ENCODE peak calls at places on chromosomes 16 and 17, in eight cellular contexts. One of them, this sample, is unnamed.

GRCh38 chr17:81453049-81453448 is 57.8 kb downstream of the BAHCC1 start:
- DNase-seq in brain microvascular endothelial cell: no peak
- DNase-seq in body of pancreas: no peak
- DNase-seq in IMR-90: no peak
- DNase-seq in mucosa of descending colon: no peak
- DNase-seq in fibroblast of mammary gland: no peak
- DNase-seq in OCI-LY7: peak; percentile 59
- DNase-seq in A673: peak; percentile 79
- DNase-seq in this sample: no peak

GRCh38 chr17:63041722-63042121 is 75.7 kb downstream of the TANC2 start:
- DNase-seq in OCI-LY7: no peak
- DNase-seq in IMR-90: no peak
- DNase-seq in brain microvascular endothelial cell: no peak
- DNase-seq in mucosa of descending colon: no peak
- DNase-seq in fibroblast of mammary gland: no peak
- DNase-seq in body of pancreas: no peak
- DNase-seq in A673: no peak
- DNase-seq in this sample: no peak

GRCh38 chr17:67272312-67273050 is 27.5 kb upstream of the HELZ start:
- DNase-seq in OCI-LY7: peak; percentile 26
- DNase-seq in IMR-90: no peak
- DNase-seq in brain microvascular endothelial cell: no peak
- DNase-seq in fibroblast of mammary gland: no peak
- DNase-seq in body of pancreas: no peak
- DNase-seq in A673: peak; percentile 59
- DNase-seq in mucosa of descending colon: no peak
- DNase-seq in this sample: no peak

GRCh38 chr17:20967776-20968175 is 75.0 kb downstream of the USP22 start:
- DNase-seq in OCI-LY7: no peak
- DNase-seq in mucosa of descending colon: no peak
- DNase-seq in IMR-90: peak; percentile 17
- DNase-seq in brain microvascular endothelial cell: no peak
- DNase-seq in A673: no peak
- DNase-seq in fibroblast of mammary gland: peak; percentile 16
- DNase-seq in body of pancreas: no peak
- DNase-seq in this sample: peak; percentile 30

GRCh38 chr17:37220609-37220953 is 155.2 kb upstream of the C17orf78 start:
- DNase-seq in fibroblast of mammary gland: peak; percentile 34
- DNase-seq in IMR-90: peak; percentile 54
- DNase-seq in A673: peak; percentile 21
- DNase-seq in body of pancreas: no peak
- DNase-seq in mucosa of descending colon: peak; percentile 17
- DNase-seq in OCI-LY7: peak; percentile 25
- DNase-seq in brain microvascular endothelial cell: peak; percentile 47
- DNase-seq in this sample: peak; percentile 66

GRCh38 chr16:56203052-56203451 is 11.8 kb downstream of the GNAO1 start:
- DNase-seq in fibroblast of mammary gland: peak; percentile 20
- DNase-seq in OCI-LY7: peak; percentile 32
- DNase-seq in brain microvascular endothelial cell: peak; percentile 19
- DNase-seq in mucosa of descending colon: peak; percentile 24
- DNase-seq in A673: peak; percentile 82
- DNase-seq in body of pancreas: no peak
- DNase-seq in IMR-90: peak; percentile 6
- DNase-seq in this sample: peak; percentile 6

GRCh38 chr17:48228720-48229119 is 121.2 kb downstream of the SNX11 start:
- DNase-seq in A673: no peak
- DNase-seq in fibroblast of mammary gland: no peak
- DNase-seq in body of pancreas: no peak
- DNase-seq in IMR-90: no peak
- DNase-seq in OCI-LY7: no peak
- DNase-seq in brain microvascular endothelial cell: no peak
- DNase-seq in mucosa of descending colon: no peak
- DNase-seq in this sample: no peak

GRCh38 chr17:77254961-77255741 is 114.4 kb downstream of the SEC14L1 start:
- DNase-seq in mucosa of descending colon: no peak
- DNase-seq in brain microvascular endothelial cell: peak; percentile 77
- DNase-seq in body of pancreas: no peak
- DNase-seq in A673: no peak
- DNase-seq in fibroblast of mammary gland: peak; percentile 62
- DNase-seq in OCI-LY7: no peak
- DNase-seq in IMR-90: peak; percentile 86
- DNase-seq in this sample: peak; percentile 86

GRCh38 chr16:86041205-86041604 is 142.2 kb downstream of the IRF8 start:
- DNase-seq in fibroblast of mammary gland: no peak
- DNase-seq in body of pancreas: no peak
- DNase-seq in IMR-90: no peak
- DNase-seq in brain microvascular endothelial cell: no peak
- DNase-seq in OCI-LY7: no peak
- DNase-seq in A673: no peak
- DNase-seq in mucosa of descending colon: no peak
- DNase-seq in this sample: no peak

GRCh38 chr17:42743595-42744282 is 1.1 kb downstream of the EZH1 start:
- DNase-seq in A673: peak; percentile 3
- DNase-seq in fibroblast of mammary gland: no peak
- DNase-seq in brain microvascular endothelial cell: no peak
- DNase-seq in OCI-LY7: no peak
- DNase-seq in IMR-90: no peak
- DNase-seq in body of pancreas: no peak
- DNase-seq in mucosa of descending colon: no peak
- DNase-seq in this sample: no peak

GRCh38 chr16:30121741-30122620 is 1.0 kb downstream of the MAPK3 start:
- DNase-seq in IMR-90: no peak
- DNase-seq in fibroblast of mammary gland: peak; percentile 39
- DNase-seq in A673: no peak
- DNase-seq in brain microvascular endothelial cell: peak; percentile 31
- DNase-seq in OCI-LY7: no peak
- DNase-seq in body of pancreas: peak; percentile 39
- DNase-seq in mucosa of descending colon: peak; percentile 70
- DNase-seq in this sample: peak; percentile 40

GRCh38 chr17:77258638-77259037 is 117.9 kb downstream of the SEC14L1 start:
- DNase-seq in fibroblast of mammary gland: no peak
- DNase-seq in brain microvascular endothelial cell: no peak
- DNase-seq in IMR-90: no peak
- DNase-seq in A673: peak; percentile 35
- DNase-seq in mucosa of descending colon: no peak
- DNase-seq in body of pancreas: no peak
- DNase-seq in OCI-LY7: no peak
- DNase-seq in this sample: no peak

GRCh38 chr17:46771601-46772012 is 46.9 kb downstream of the WNT3 start:
- DNase-seq in mucosa of descending colon: peak; percentile 27
- DNase-seq in IMR-90: no peak
- DNase-seq in OCI-LY7: peak; percentile 45
- DNase-seq in body of pancreas: peak; percentile 56
- DNase-seq in brain microvascular endothelial cell: no peak
- DNase-seq in fibroblast of mammary gland: no peak
- DNase-seq in A673: no peak
- DNase-seq in this sample: no peak

GRCh38 chr17:52721932-52722331 is 563.4 kb upstream of the CA10 start:
- DNase-seq in OCI-LY7: no peak
- DNase-seq in brain microvascular endothelial cell: no peak
- DNase-seq in mucosa of descending colon: no peak
- DNase-seq in body of pancreas: no peak
- DNase-seq in fibroblast of mammary gland: no peak
- DNase-seq in IMR-90: no peak
- DNase-seq in A673: no peak
- DNase-seq in this sample: no peak

GRCh38 chr17:7523033-7523432 is 25.8 kb upstream of the TNFSF12 start:
- DNase-seq in IMR-90: no peak
- DNase-seq in body of pancreas: peak; percentile 29
- DNase-seq in A673: peak; percentile 68
- DNase-seq in mucosa of descending colon: peak; percentile 30
- DNase-seq in fibroblast of mammary gland: peak; percentile 20
- DNase-seq in OCI-LY7: peak; percentile 20
- DNase-seq in brain microvascular endothelial cell: no peak
- DNase-seq in this sample: no peak
- TF ChIP-seq CTCF in IMR-90: peak; percentile 30
- TF ChIP-seq CTCF in body of pancreas: peak; percentile 19
- TF ChIP-seq CTCF in A673: peak; percentile 76
- TF ChIP-seq CTCF in mucosa of descending colon: no peak
- TF ChIP-seq CTCF in fibroblast of mammary gland: peak; percentile 35
- TF ChIP-seq CTCF in OCI-LY7: peak; percentile 75
- TF ChIP-seq CTCF in brain microvascular endothelial cell: peak; percentile 55
- TF ChIP-seq CTCF in this sample: no peak

GRCh38 chr16:83110221-83110768 is 483.5 kb downstream of the CDH13 start:
- DNase-seq in mucosa of descending colon: no peak
- DNase-seq in A673: no peak
- DNase-seq in IMR-90: no peak
- DNase-seq in OCI-LY7: no peak
- DNase-seq in fibroblast of mammary gland: no peak
- DNase-seq in body of pancreas: no peak
- DNase-seq in brain microvascular endothelial cell: no peak
- DNase-seq in this sample: peak; percentile 14
- H3K4me3 ChIP-seq in mucosa of descending colon: no peak overlapping the region
- H3K4me3 ChIP-seq in A673: no peak overlapping the region
- H3K4me3 ChIP-seq in IMR-90: no peak overlapping the region
- H3K4me3 ChIP-seq in OCI-LY7: no peak overlapping the region
- H3K4me3 ChIP-seq in fibroblast of mammary gland: no peak overlapping the region
- H3K4me3 ChIP-seq in body of pancreas: no peak overlapping the region
- H3K4me3 ChIP-seq in brain microvascular endothelial cell: no peak overlapping the region
- H3K4me3 ChIP-seq in this sample: no peak overlapping the region

DNA sequence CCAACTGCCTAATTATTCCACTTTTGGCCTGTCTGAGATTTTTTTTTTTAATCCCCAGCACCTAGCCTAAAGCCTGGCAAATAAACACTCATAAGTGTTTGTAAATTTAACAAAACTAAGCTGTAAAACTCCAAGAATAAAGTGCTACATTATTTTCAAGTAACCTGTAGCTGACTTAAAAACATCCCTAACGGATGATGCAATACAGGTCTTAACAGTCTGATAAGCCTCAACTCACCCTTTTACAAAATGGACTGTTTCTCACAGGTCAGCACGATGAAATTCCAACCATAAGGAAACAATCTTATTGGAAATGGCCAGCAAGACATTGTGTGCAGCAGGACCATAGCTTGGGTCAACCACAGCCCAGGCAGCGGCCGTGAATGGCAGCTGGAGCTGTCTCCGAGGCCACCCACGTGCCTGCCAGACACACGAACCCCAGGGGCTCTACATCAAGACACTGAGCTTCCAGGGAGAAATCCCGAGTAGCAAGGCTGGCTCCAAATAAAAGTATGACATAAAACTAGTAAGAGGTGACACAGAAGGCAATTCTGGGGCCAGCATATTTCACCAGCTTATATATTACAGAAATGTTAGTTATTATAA is 58.9 kb downstream of the NDEL1 start:
- DNase-seq in fibroblast of mammary gland: no peak
- DNase-seq in A673: no peak
- DNase-seq in body of pancreas: no peak
- DNase-seq in brain microvascular endothelial cell: no peak
- DNase-seq in OCI-LY7: no peak
- DNase-seq in IMR-90: no peak
- DNase-seq in mucosa of descending colon: no peak
- DNase-seq in this sample: no peak
- TF ChIP-seq CTCF in fibroblast of mammary gland: no peak
- TF ChIP-seq CTCF in A673: no peak
- TF ChIP-seq CTCF in body of pancreas: no peak
- TF ChIP-seq CTCF in brain microvascular endothelial cell: no peak
- TF ChIP-seq CTCF in OCI-LY7: no peak
- TF ChIP-seq CTCF in IMR-90: no peak
- TF ChIP-seq CTCF in mucosa of descending colon: no peak
- TF ChIP-seq CTCF in this sample: no peak

DNA sequence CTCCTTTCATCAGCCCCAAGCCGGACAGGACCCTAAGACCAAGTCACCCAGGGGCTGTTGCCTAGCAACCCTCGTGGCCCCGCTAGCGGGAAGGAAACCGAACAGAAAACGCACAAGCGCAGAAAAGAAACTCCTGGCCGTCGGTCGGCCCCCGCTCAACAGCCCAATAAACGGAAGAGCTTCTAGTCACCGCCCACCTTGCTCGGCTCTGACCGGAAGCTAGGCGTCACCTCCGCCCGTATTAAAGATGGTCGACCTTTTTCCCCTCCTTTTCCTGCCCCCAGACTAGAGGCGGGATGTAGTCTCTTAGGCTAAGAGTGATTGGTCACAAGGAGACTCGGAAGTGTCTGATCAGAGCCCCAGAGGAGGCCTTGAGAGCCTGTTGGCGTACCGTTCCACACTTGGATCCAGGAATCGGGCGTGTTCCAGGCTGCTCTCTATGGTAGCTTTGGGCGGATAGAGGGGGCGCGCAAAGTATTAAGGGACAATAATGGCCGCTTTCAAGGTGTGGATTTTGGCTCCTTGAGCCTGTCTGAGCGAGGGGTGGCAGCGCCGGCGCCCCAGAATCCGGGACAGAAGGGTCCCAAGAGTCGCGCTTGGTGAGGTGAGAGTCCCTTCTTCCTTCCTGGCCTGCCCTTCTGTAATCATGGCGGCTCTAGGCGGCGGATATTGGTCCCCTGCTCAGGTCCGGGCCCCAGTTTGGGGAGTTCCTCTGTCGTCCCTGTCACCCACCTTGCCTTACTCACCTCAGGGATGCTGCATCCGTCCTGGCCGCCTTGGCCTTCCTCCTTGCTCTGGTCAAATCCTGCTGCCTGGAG is at the start of the genes DHX38 and TXNL4B:
- DNase-seq in body of pancreas: peak; percentile 94
- DNase-seq in mucosa of descending colon: peak; percentile 96
- DNase-seq in fibroblast of mammary gland: peak; percentile 99
- DNase-seq in brain microvascular endothelial cell: peak; percentile 98
- DNase-seq in IMR-90: peak; percentile 99
- DNase-seq in A673: peak; percentile 99
- DNase-seq in OCI-LY7: peak; percentile 98
- DNase-seq in this sample: peak; percentile 98
- H3K4me3 ChIP-seq in body of pancreas: peak within 1 kb of the TSS; percentile 68
- H3K4me3 ChIP-seq in mucosa of descending colon: peak within 1 kb of the TSS; percentile 60
- H3K4me3 ChIP-seq in fibroblast of mammary gland: peak within 1 kb of the TSS; percentile 98
- H3K4me3 ChIP-seq in brain microvascular endothelial cell: peak within 1 kb of the TSS; percentile 99
- H3K4me3 ChIP-seq in IMR-90: peak within 1 kb of the TSS; percentile 96
- H3K4me3 ChIP-seq in A673: peak within 1 kb of the TSS; percentile 70
- H3K4me3 ChIP-seq in OCI-LY7: peak within 1 kb of the TSS; percentile 96
- H3K4me3 ChIP-seq in this sample: peak within 1 kb of the TSS; percentile 91

GRCh38 chr16:58614860-58615259 is 14.8 kb downstream of the CNOT1 start:
- DNase-seq in OCI-LY7: no peak
- DNase-seq in body of pancreas: no peak
- DNase-seq in IMR-90: no peak
- DNase-seq in fibroblast of mammary gland: no peak
- DNase-seq in mucosa of descending colon: no peak
- DNase-seq in A673: no peak
- DNase-seq in brain microvascular endothelial cell: no peak
- DNase-seq in this sample: no peak
- TF ChIP-seq CTCF in OCI-LY7: no peak
- TF ChIP-seq CTCF in body of pancreas: no peak
- TF ChIP-seq CTCF in IMR-90: no peak
- TF ChIP-seq CTCF in fibroblast of mammary gland: no peak
- TF ChIP-seq CTCF in mucosa of descending colon: no peak
- TF ChIP-seq CTCF in A673: no peak
- TF ChIP-seq CTCF in brain microvascular endothelial cell: no peak
- TF ChIP-seq CTCF in this sample: no peak

This sample was measured in foreskin fibroblast.